ENCODE peak calls at places on chromosomes 12 and 14, in nine cellular contexts. U is HCT116, Z is SK-N-SH, F is neural progenitor cell, L is OCI-LY7, J is GM23338, H is MM.1S, C is PC-3, T is GM23248. Y is an unnamed sample.

GRCh38 chr12:124923906-124924734 is 9.7 kb upstream of the UBC start:
- DNase-seq in L (no peak), F (peak), Z (no peak), T (peak), H (no peak), C (peak), J (peak), U (no peak), Y (no peak)

GRCh38 chr12:99596762-99597161 is 50.8 kb upstream of the GARIN6 start:
- DNase-seq in C (no peak), Z (no peak), U (no peak), J (no peak), H (no peak), T (no peak), L (no peak), F (no peak), Y (no peak)

GRCh38 chr14:53784688-53785087 is 171.9 kb downstream of the BMP4 start:
- DNase-seq in J (no peak), L (no peak), F (no peak), T (no peak), H (no peak), U (no peak), C (no peak), Z (no peak), Y (no peak)

GRCh38 chr12:99442758-99443157 is 204.8 kb upstream of the GARIN6 start:
- DNase-seq in L (no peak), F (no peak), J (no peak), C (no peak), T (no peak), H (no peak), U (no peak), Z (no peak), Y (no peak)

GRCh38 chr14:30440986-30441385 is 118.0 kb upstream of the G2E3 start:
- DNase-seq in U (no peak), L (no peak), F (no peak), C (no peak), T (peak), Z (no peak), J (no peak), H (no peak), Y (no peak)

GRCh38 chr12:27572486-27573255 is 48.7 kb downstream of the PPFIBP1 start:
- DNase-seq in L (no peak), C (peak), U (no peak), Z (no peak), H (no peak), J (no peak), T (peak), F (no peak), Y (no peak)

GRCh38 chr14:76829650-76830421 is 3.6 kb downstream of the LRRC74A start:
- DNase-seq in T (no peak), C (no peak), F (peak), Z (peak), J (no peak), U (no peak), H (no peak), L (no peak), Y (no peak)

GRCh38 chr14:81427348-81428058 is 27.4 kb upstream of the STON2 start:
- DNase-seq in F (peak), H (no peak), C (peak), U (no peak), J (no peak), Z (peak), L (no peak), T (no peak), Y (no peak)

GRCh38 chr12:115606040-115606439 is 671.5 kb downstream of the MED13L start:
- DNase-seq in Z (no peak), U (no peak), C (no peak), T (no peak), L (no peak), H (no peak), J (no peak), F (peak), Y (no peak)

GRCh38 chr12:47870175-47870781 is 34.5 kb downstream of the VDR start:
- DNase-seq in C (peak), Z (peak), F (peak), H (peak), J (peak), T (peak), L (peak), U (no peak), Y (peak)

GRCh38 chr12:108305520-108305919 is 33.6 kb downstream of the CMKLR1 start:
- DNase-seq in L (no peak), U (no peak), J (no peak), Z (peak), H (no peak), F (no peak), T (peak), C (peak), Y (peak)

GRCh38 chr12:219891-220352 is 6.0 kb upstream of the SLC6A12 start:
- DNase-seq in L (peak), C (peak), Z (peak), T (peak), H (peak), U (peak), F (peak), J (peak), Y (peak)

GRCh38 chr12:125143491-125143890 is 78.3 kb downstream of the AACS start:
- DNase-seq in T (peak), F (no peak), C (no peak), U (no peak), J (no peak), Z (peak), H (no peak), L (no peak), Y (no peak)

GRCh38 chr12:83102499-83102898 is 415.8 kb downstream of the TMTC2 start:
- DNase-seq in C (peak), F (no peak), H (no peak), J (no peak), L (no peak), U (no peak), Z (no peak), T (peak), Y (no peak)

GRCh38 chr12:108772247-108772646 is 40.9 kb upstream of the CORO1C start:
- DNase-seq in L (peak), H (peak), Z (no peak), C (no peak), T (peak), J (peak), F (no peak), U (no peak), Y (no peak)

GRCh38 chr14:92690171-92691011 is 58.0 kb downstream of the LGMN start:
- DNase-seq in T (peak), H (no peak), Z (peak), C (peak), U (peak), F (no peak), L (peak), J (peak), Y (peak)

GRCh38 chr14:77580964-77581505 is 35.4 kb downstream of the SPTLC2 start:
- DNase-seq in H (peak), Z (peak), C (peak), L (no peak), J (no peak), U (no peak), F (no peak), T (peak), Y (peak)

GRCh38 chr12:100372846-100373245 is 16.0 kb downstream of the SLC17A8 start:
- DNase-seq in J (peak), L (no peak), T (no peak), H (no peak), C (no peak), Z (no peak), F (peak), U (no peak), Y (no peak)

GRCh38 chr14:66005899-66006434 is 480.2 kb upstream of the CCDC196 start:
- DNase-seq in T (no peak), F (no peak), H (no peak), Z (no peak), J (no peak), L (no peak), C (no peak), U (no peak), Y (no peak)

GRCh38 chr14:34650786-34651584 is 21.0 kb upstream of the SNX6 start:
- DNase-seq in U (peak), L (no peak), H (no peak), C (peak), J (no peak), Z (no peak), T (peak), F (no peak), Y (peak)

GRCh38 chr12:98578392-98578791 is 15.1 kb upstream of the SLC25A3 start:
- DNase-seq in L (no peak), T (no peak), Z (no peak), U (no peak), C (no peak), H (no peak), J (no peak), F (no peak), Y (no peak)

GRCh38 chr14:103395245-103395644 is 10.0 kb downstream of the MARK3 start:
- DNase-seq in Z (no peak), T (peak), F (no peak), U (no peak), L (no peak), J (no peak), C (peak), H (no peak), Y (no peak)

GRCh38 chr12:109735825-109736551 is 22.4 kb downstream of the FAM222A start:
- DNase-seq in J (no peak), T (no peak), C (no peak), U (no peak), Z (peak), L (no peak), H (no peak), F (no peak), Y (no peak)

GRCh38 chr14:77139022-77139421 is 2.6 kb downstream of the ZDHHC22 start:
- DNase-seq in Z (no peak), L (no peak), H (no peak), J (no peak), C (no peak), T (no peak), F (no peak), U (no peak), Y (no peak)

GRCh38 chr12:130161261-130162231 is 718 bp upstream of the FZD10 start:
- DNase-seq in U (no peak), C (no peak), J (peak), Z (peak), L (no peak), H (no peak), T (peak), F (peak), Y (peak)

GRCh38 chr14:88798161-88798560 is 5.4 kb upstream of the EML5 start:
- DNase-seq in J (peak), H (no peak), Z (no peak), C (no peak), U (no peak), F (no peak), L (no peak), T (no peak), Y (no peak)

GRCh38 chr12:99271071-99271470 is 376.5 kb upstream of the GARIN6 start:
- DNase-seq in F (no peak), H (no peak), J (no peak), U (no peak), C (peak), L (no peak), T (no peak), Z (no peak), Y (no peak)

GRCh38 chr12:72267974-72268373 is 4.2 kb upstream of the TRHDE start:
- DNase-seq in U (no peak), Z (no peak), L (peak), F (no peak), J (peak), H (no peak), C (peak), T (peak), Y (no peak)

DNA sequence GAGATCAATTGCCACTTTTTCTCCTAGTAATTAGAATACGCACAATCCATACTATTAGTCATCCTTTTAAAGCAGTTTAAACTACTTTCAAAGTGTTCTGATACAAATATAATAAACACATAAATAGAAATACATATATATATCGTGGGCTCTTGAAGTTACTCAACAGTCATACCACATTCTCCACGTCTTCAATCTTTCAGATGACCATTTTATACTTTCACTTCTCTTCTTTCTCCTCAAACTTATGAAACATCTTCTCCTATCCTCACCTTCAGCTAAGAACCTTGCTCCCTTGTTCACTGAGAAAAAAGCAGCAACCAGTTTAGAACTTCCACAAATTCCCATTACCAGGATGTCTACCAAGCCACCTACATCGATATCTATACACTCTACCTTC is 19.2 kb downstream of the CEP290 start:
- DNase-seq in F (no peak), L (no peak), C (no peak), T (no peak), Z (no peak), U (no peak), J (no peak), H (no peak), Y (no peak)
- TF ChIP-seq EZH2phosphoT487 in F (no peak), L (no peak), C (no peak), T (no peak), Z (no peak), U (no peak), J (no peak), H (no peak), Y (no peak)

GRCh38 chr12:106299193-106299794 is 3.2 kb upstream of the TCP11L2 start:
- DNase-seq in L (no peak), U (no peak), H (no peak), F (no peak), C (no peak), J (no peak), Z (no peak), T (peak), Y (no peak)
- H2AFZ ChIP-seq in L (peak), U (peak), H (no peak), F (no peak), C (no peak), J (no peak), Z (no peak), T (no peak), Y (no peak)

GRCh38 chr14:32978691-32979255 is 40.1 kb downstream of the NPAS3 start:
- DNase-seq in T (no peak), L (peak), F (no peak), J (no peak), C (no peak), H (no peak), U (no peak), Z (no peak), Y (no peak)

GRCh38 chr14:32984531-32984930 is 45.9 kb downstream of the NPAS3 start:
- DNase-seq in H (no peak), T (no peak), C (no peak), U (no peak), Z (no peak), L (no peak), J (no peak), F (no peak), Y (no peak)

GRCh38 chr14:32977913-32978312 is 39.2 kb downstream of the NPAS3 start:
- DNase-seq in H (no peak), Z (no peak), F (no peak), L (peak), J (no peak), T (no peak), U (no peak), C (no peak), Y (no peak)

GRCh38 chr14:32980887-32981501 is 42.3 kb downstream of the NPAS3 start:
- DNase-seq in J (no peak), T (no peak), F (no peak), Z (no peak), C (no peak), H (no peak), L (peak), U (no peak), Y (no peak)

GRCh38 chr14:32980178-32980886 is 41.7 kb downstream of the NPAS3 start:
- DNase-seq in F (no peak), H (no peak), C (no peak), T (no peak), U (no peak), J (no peak), Z (no peak), L (peak), Y (no peak)
- TF ChIP-seq EZH2phosphoT487 in F (no peak), H (no peak), C (no peak), T (no peak), U (no peak), J (no peak), Z (no peak), L (no peak), Y (no peak)

GRCh38 chr14:64733321-64733720 is 29.1 kb downstream of the PLEKHG3 start:
- DNase-seq in C (no peak), F (no peak), U (no peak), T (no peak), J (no peak), Z (no peak), H (no peak), L (no peak), Y (no peak)
- H2AFZ ChIP-seq in C (no peak), F (no peak), U (no peak), T (no peak), J (no peak), Z (no peak), H (no peak), L (no peak), Y (no peak)

GRCh38 chr12:2319136-2319535 is 266.3 kb downstream of the CACNA1C start:
- DNase-seq in L (no peak), F (no peak), J (no peak), H (no peak), Z (no peak), C (no peak), U (no peak), T (no peak), Y (no peak)

GRCh38 chr12:2314492-2314891 is 261.7 kb downstream of the CACNA1C start:
- DNase-seq in J (no peak), C (no peak), L (no peak), U (no peak), Z (no peak), H (no peak), T (no peak), F (no peak), Y (no peak)

GRCh38 chr12:2318286-2318685 is 265.5 kb downstream of the CACNA1C start:
- DNase-seq in L (no peak), C (no peak), H (no peak), U (no peak), J (no peak), T (no peak), F (peak), Z (no peak), Y (no peak)

GRCh38 chr12:2319747-2320146 is 267.0 kb downstream of the CACNA1C start:
- DNase-seq in L (no peak), T (peak), H (no peak), C (no peak), U (no peak), F (no peak), J (no peak), Z (no peak), Y (peak)

GRCh38 chr12:2317819-2318218 is 265.0 kb downstream of the CACNA1C start:
- DNase-seq in Z (no peak), C (no peak), U (no peak), F (no peak), L (no peak), T (no peak), H (no peak), J (peak), Y (no peak)
- TF ChIP-seq EZH2phosphoT487 in Z (no peak), C (no peak), U (no peak), F (no peak), L (no peak), T (no peak), H (no peak), J (no peak), Y (no peak)

GRCh38 chr12:8493084-8493483 is 20.2 kb upstream of the CLEC4D start:
- DNase-seq in H (peak), U (no peak), C (no peak), J (no peak), T (no peak), L (peak), Z (no peak), F (no peak), Y (no peak)
- H2AFZ ChIP-seq in H (no peak), U (no peak), C (no peak), J (peak), T (no peak), L (no peak), Z (no peak), F (no peak), Y (no peak)

GRCh38 chr12:79725987-79726386 is 35.2 kb upstream of the PAWR start:
- DNase-seq in C (peak), H (no peak), T (peak), J (no peak), L (no peak), U (no peak), Z (no peak), F (no peak), Y (no peak)
- TF ChIP-seq EZH2phosphoT487 in C (no peak), H (no peak), T (no peak), J (no peak), L (no peak), U (no peak), Z (no peak), F (no peak), Y (no peak)

Y was measured in hepatocyte.